ENCODE peak calls at places on chromosomes 3 and 15, in nine cellular contexts. R is neural progenitor cell, T is HCT116, M is HepG2, F is SK-N-SH, E is astrocyte, L is K562, A is fibroblast of lung, Y is hepatocyte. D is an unnamed sample.

GRCh38 chr3:109224333-109224732 is 87.8 kb downstream of the C3orf85 start:
- DNase-seq in L (peak; percentile 3), T (peak; percentile 6), Y (peak; percentile 52), M (peak; percentile 12), R (peak; percentile 4), F (no peak), A (no peak), E (no peak), D (no peak)

GRCh38 chr3:192026656-192027055 is 565.7 kb downstream of the PYDC2 start:
- DNase-seq in R (no peak), T (no peak), A (no peak), L (no peak), F (no peak), Y (no peak), M (no peak), E (no peak), D (no peak)

GRCh38 chr15:63583027-63583426 is 14.2 kb upstream of the FBXL22 start:
- DNase-seq in E (peak; percentile 92), L (no peak), M (no peak), F (no peak), A (peak; percentile 47), T (no peak), R (no peak), Y (no peak), D (no peak)

GRCh38 chr3:133301194-133301593 is 98.7 kb upstream of the BFSP2 start:
- DNase-seq in T (no peak), R (no peak), A (peak; percentile 25), M (no peak), Y (no peak), F (no peak), L (no peak), E (peak; percentile 95), D (peak; percentile 76)

GRCh38 chr3:121768452-121768851 is 18.9 kb upstream of the GOLGB1 start:
- DNase-seq in F (no peak), L (no peak), R (no peak), Y (no peak), E (no peak), T (no peak), A (no peak), M (no peak), D (no peak)

GRCh38 chr3:126521122-126521891 is 2.6 kb upstream of the CHST13 start:
- DNase-seq in R (no peak), F (no peak), T (no peak), E (no peak), M (no peak), L (no peak), Y (no peak), A (no peak), D (no peak)

GRCh38 chr3:146269271-146269670 is 18.4 kb upstream of the PLSCR4 start:
- DNase-seq in M (no peak), E (no peak), F (no peak), A (no peak), Y (no peak), R (no peak), T (no peak), L (no peak), D (no peak)

GRCh38 chr3:95319921-95320494 is 1257.1 kb downstream of the NSUN3 start:
- DNase-seq in A (no peak), R (no peak), Y (no peak), M (no peak), F (no peak), E (peak; percentile 39), L (no peak), T (no peak), D (no peak)

GRCh38 chr3:177746259-177747021 is 549.2 kb upstream of the TBL1XR1 start:
- DNase-seq in A (peak; percentile 82), R (peak; percentile 20), T (no peak), L (no peak), M (no peak), E (peak; percentile 87), F (no peak), Y (no peak), D (no peak)

GRCh38 chr3:177742273-177742672 is 545.0 kb upstream of the TBL1XR1 start:
- DNase-seq in F (no peak), A (no peak), E (no peak), R (no peak), M (no peak), L (no peak), Y (no peak), T (no peak), D (no peak)

GRCh38 chr3:177743491-177743890 is 546.2 kb upstream of the TBL1XR1 start:
- DNase-seq in M (no peak), T (no peak), F (no peak), A (no peak), L (no peak), E (no peak), R (no peak), Y (no peak), D (no peak)

GRCh38 chr3:177749836-177750235 is 552.6 kb upstream of the TBL1XR1 start:
- DNase-seq in E (no peak), F (no peak), L (no peak), M (no peak), A (no peak), Y (no peak), R (no peak), T (no peak), D (no peak)

DNA sequence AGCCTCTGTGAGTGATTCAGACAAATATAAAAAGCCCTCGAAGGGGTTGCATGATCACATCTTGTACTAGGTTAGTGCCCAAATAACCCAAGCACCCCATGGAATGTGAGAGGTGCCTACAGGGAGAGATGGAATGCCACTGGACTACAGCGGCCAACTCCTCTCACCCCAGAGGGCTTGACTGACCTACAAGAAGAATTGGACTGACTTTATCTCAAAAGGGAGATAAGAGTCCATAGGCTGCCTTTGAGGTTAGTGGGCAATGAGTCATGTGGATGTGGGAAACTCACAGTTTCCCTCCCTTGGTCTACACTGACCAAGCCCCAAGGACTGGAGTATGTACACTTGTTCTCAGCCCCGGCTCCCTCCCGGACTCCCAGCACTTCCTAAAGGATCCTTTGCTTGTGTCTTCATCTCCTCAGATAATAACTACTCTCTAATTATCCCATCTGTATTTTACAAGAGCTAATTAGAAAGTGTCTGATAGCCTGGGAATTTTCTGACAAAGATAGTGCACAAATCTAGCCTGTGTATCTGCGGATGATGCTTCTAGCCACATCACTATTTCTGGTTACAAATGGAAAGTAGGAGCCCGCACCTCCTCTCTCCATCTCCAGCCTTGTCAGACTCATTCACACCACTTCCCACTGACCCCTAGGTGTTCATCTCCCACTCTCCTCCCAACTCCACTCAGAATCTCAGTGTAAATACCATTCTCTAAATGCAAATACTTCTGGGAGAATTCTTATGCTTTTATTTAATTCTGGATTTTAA is 547.8 kb upstream of the TBL1XR1 start:
- DNase-seq in F (no peak), E (peak; percentile 97), R (no peak), L (no peak), T (no peak), M (no peak), A (peak; percentile 40), Y (peak; percentile 53), D (no peak)
- H2AFZ ChIP-seq in F (no peak overlapping the region), E (no peak overlapping the region), R (no peak overlapping the region), L (no peak overlapping the region), T (no peak overlapping the region), M (no peak overlapping the region), A (no peak overlapping the region), Y (no peak overlapping the region), D (no peak overlapping the region)

GRCh38 chr15:77528290-77528967 is 104.3 kb downstream of the LINGO1 start:
- DNase-seq in T (no peak), E (no peak), Y (no peak), L (no peak), F (peak; percentile 51), M (no peak), A (no peak), R (no peak), D (no peak)

GRCh38 chr15:77527831-77528231 is 104.9 kb downstream of the LINGO1 start:
- DNase-seq in F (no peak), M (no peak), L (no peak), E (no peak), R (no peak), A (peak; percentile 40), T (no peak), Y (no peak), D (no peak)

GRCh38 chr15:77526582-77527163 is 106.0 kb downstream of the HMG20A start:
- DNase-seq in T (no peak), L (no peak), A (no peak), F (no peak), E (no peak), Y (no peak), R (no peak), M (no peak), D (no peak)

GRCh38 chr15:77525907-77526581 is 105.4 kb downstream of the HMG20A start:
- DNase-seq in M (no peak), F (no peak), T (no peak), E (no peak), Y (no peak), R (no peak), A (no peak), L (no peak), D (no peak)

DNA sequence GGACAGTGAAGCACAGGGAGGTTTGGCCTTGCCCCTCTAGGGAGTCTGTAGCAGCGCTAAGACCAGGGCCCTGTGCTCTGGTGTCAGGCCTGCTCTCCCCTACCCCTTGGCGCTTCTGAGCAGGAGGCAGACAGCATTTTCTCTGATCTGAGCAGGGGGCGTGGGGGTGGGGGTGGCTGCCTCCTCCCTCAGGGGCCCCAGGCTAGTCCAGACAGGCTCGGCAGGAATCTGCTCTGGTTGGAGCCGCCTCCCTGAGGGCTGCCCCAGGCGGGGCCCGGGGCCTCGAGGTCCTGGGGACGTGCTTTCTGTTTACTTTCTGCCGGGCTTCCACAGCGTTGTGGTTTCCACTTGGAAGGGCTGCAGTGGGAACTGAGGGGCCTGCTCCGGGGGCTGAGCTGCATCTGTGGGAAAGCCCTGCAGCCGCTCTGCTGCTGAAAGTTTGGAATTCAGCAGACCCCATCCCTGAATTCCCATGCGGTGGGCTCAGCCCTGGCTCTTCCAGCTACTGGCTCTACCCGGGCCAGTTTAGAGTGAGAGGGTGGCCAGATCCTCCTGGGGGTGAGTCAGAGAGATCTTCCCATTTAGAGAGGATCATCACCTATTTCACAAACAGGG is 105.4 kb downstream of the LINGO1 start:
- DNase-seq in A (peak; percentile 87), M (peak; percentile 70), E (no peak), R (peak; percentile 63), Y (peak; percentile 88), F (peak; percentile 55), T (no peak), L (no peak), D (no peak)
- H3K27ac ChIP-seq in A (no peak overlapping the region), M (peak overlapping the region; percentile 46), E (no peak overlapping the region), R (no peak overlapping the region), Y (peak overlapping the region; percentile 89), F (no peak overlapping the region), T (no peak overlapping the region), L (no peak overlapping the region), D (no peak overlapping the region)

GRCh38 chr15:66609876-66610275 is 44.1 kb upstream of the LCTL start:
- DNase-seq in L (no peak), F (no peak), Y (no peak), R (no peak), E (no peak), T (no peak), M (no peak), A (no peak), D (no peak)

GRCh38 chr15:66614456-66615174 is 48.8 kb upstream of the LCTL start:
- DNase-seq in F (no peak), Y (no peak), T (no peak), L (no peak), R (no peak), E (no peak), M (no peak), A (no peak), D (no peak)

GRCh38 chr15:66613743-66614142 is 47.9 kb upstream of the LCTL start:
- DNase-seq in T (no peak), Y (no peak), R (no peak), F (no peak), L (no peak), M (no peak), A (no peak), E (no peak), D (peak; percentile 72)

GRCh38 chr15:66608159-66608558 is 42.4 kb upstream of the LCTL start:
- DNase-seq in M (no peak), T (no peak), E (no peak), L (no peak), Y (no peak), F (no peak), A (no peak), R (no peak), D (no peak)

GRCh38 chr15:66611257-66612053 is 45.7 kb upstream of the LCTL start:
- DNase-seq in L (no peak), F (no peak), R (no peak), E (no peak), M (peak; percentile 81), T (no peak), A (no peak), Y (no peak), D (no peak)
- TF ChIP-seq CTCF in L (no peak), F (no peak), R (no peak), E (no peak), M (no peak), T (no peak), A (no peak), Y (no peak), D (no peak)

GRCh38 chr15:49471733-49472132 is 48.7 kb downstream of the FGF7 start:
- DNase-seq in A (no peak), M (no peak), T (no peak), L (no peak), R (no peak), Y (no peak), F (no peak), E (no peak), D (no peak)
- H2AFZ ChIP-seq in A (no peak overlapping the region), M (no peak overlapping the region), T (no peak overlapping the region), L (no peak overlapping the region), R (no peak overlapping the region), Y (no peak overlapping the region), F (no peak overlapping the region), E (no peak overlapping the region), D (no peak overlapping the region)